ENCODE peak calls at places on chromosomes 7 and 10, in four cellular contexts. O is IMR-90, F is H1, T is mesendoderm. S is an unnamed sample.

GRCh38 chr7:55073051-55073511 is 54.3 kb downstream of the EGFR start:
- DNase-seq in O (peak; percentile 81), F (no peak), T (no peak), S (no peak)

GRCh38 chr10:15588635-15589081 is 131.1 kb downstream of the ITGA8 start:
- DNase-seq in O (no peak), F (no peak), T (peak; percentile 1), S (no peak)

GRCh38 chr10:131205556-131205955 is 106.0 kb downstream of the TCERG1L start:
- DNase-seq in T (no peak), O (no peak), F (no peak), S (peak; percentile 4)

GRCh38 chr7:14698239-14698638 is 204.3 kb downstream of the DGKB start:
- DNase-seq in O (no peak), F (no peak), T (no peak), S (no peak)

GRCh38 chr10:34650156-34650555 is 164.9 kb downstream of the PARD3 start:
- DNase-seq in T (no peak), F (no peak), O (no peak), S (no peak)

GRCh38 chr7:37385787-37386186 is 62.9 kb downstream of the ELMO1 start:
- DNase-seq in T (no peak), O (no peak), F (no peak), S (no peak)

GRCh38 chr10:29757551-29758297 is 123.0 kb upstream of the SVIL start:
- DNase-seq in T (no peak), F (no peak), O (peak; percentile 68), S (no peak)

GRCh38 chr10:122558452-122558851 is 2.1 kb upstream of the DMBT1 start:
- DNase-seq in O (no peak), T (no peak), F (no peak), S (no peak)

GRCh38 chr7:5422324-5423271 is 1.0 kb downstream of the TNRC18 start:
- DNase-seq in T (peak; percentile 64), O (peak; percentile 24), F (no peak), S (no peak)

GRCh38 chr10:88583584-88583957 is 453 bp upstream of the RNLS start:
- DNase-seq in T (no peak), O (no peak), F (no peak), S (no peak)

GRCh38 chr7:25578991-25579687 is 350.9 kb upstream of the NPVF start:
- DNase-seq in O (no peak), F (no peak), T (peak; percentile 91), S (no peak)

GRCh38 chr7:152925412-152926147 is 166.0 kb downstream of the ACTR3B start:
- DNase-seq in T (peak; percentile 74), F (no peak), O (no peak), S (peak; percentile 69)

GRCh38 chr10:70233939-70234300 is 691 bp upstream of the PPA1 start:
- DNase-seq in T (no peak), O (no peak), F (no peak), S (no peak)

GRCh38 chr10:102342462-102342861 is 53.0 kb upstream of the NFKB2 start:
- DNase-seq in O (peak; percentile 4), F (peak; percentile 33), T (peak; percentile 48), S (peak; percentile 63)

GRCh38 chr7:158237672-158238335 is 349.8 kb downstream of the PTPRN2 start:
- DNase-seq in O (no peak), F (no peak), T (no peak), S (no peak)

GRCh38 chr7:123191132-123191531 is 8.6 kb downstream of the SLC13A1 start:
- DNase-seq in T (no peak), F (no peak), O (no peak), S (no peak)

GRCh38 chr7:98168181-98168903 is 42.9 kb upstream of the BHLHA15 start:
- DNase-seq in T (peak; percentile 84), O (peak; percentile 66), F (peak; percentile 39), S (peak; percentile 75)

GRCh38 chr7:18503068-18503859 is 7.7 kb downstream of the HDAC9 start:
- DNase-seq in O (no peak), T (no peak), F (no peak), S (no peak)

GRCh38 chr10:129364949-129365348 is 102.1 kb upstream of the MGMT start:
- DNase-seq in O (no peak), T (no peak), F (no peak), S (no peak)

GRCh38 chr10:49327036-49327813 is 28.3 kb downstream of the C10orf71 start:
- DNase-seq in T (peak; percentile 13), O (no peak), F (no peak), S (no peak)

DNA sequence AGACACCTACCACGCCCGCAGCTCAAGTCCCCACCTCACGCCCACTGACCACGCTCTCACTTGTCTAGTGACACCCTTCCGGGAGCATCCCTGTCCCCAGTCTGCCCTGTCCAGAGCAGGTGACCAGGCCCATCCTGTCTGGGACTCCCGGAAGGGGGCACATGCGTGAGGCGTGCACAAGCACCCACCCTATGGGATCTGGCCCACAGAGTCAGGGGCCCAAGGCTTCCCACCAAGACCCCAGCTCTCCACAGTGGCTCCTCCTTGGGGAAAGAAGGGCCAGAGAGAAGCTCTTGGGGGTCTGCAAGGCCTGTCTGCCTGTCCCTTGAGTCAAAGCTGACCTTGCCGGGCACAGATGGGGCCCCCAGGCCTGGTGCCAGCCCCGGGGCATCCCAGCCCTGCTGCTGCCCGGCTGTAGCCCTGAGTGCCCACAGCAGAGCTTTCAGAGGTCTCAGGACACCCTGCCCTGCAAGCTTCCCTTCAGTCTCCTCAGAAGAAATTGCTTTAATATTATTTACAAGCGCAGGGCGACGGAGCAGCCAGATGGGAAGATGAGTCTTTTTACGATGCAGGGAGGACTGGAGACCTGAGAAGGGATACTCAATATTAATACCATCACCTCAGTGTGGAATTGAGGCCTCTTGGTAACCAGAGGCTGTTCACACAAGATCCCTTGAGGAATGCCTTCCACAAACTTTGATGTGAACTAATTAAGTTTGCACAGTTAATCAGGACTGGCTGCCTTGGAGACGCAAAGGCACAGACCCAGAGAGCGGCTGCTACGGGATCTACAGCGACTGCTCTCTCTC is 195.1 kb downstream of the ELFN1 start:
- DNase-seq in T (no peak), O (no peak), F (no peak), S (no peak)
- H3K23ac ChIP-seq in T (no peak overlapping the region), O (no peak overlapping the region), F (no peak overlapping the region), S (no peak overlapping the region)

GRCh38 chr7:45257284-45257683 is 99.7 kb downstream of the RAMP3 start:
- DNase-seq in T (no peak), F (no peak), O (no peak), S (no peak)
- H4K5ac ChIP-seq in T (no peak overlapping the region), F (no peak overlapping the region), O (no peak overlapping the region), S (no peak overlapping the region)

GRCh38 chr10:14050598-14050997 is 280.1 kb downstream of the FRMD4A start:
- DNase-seq in O (no peak), T (no peak), F (no peak), S (no peak)

GRCh38 chr10:14048930-14049613 is 281.7 kb downstream of the FRMD4A start:
- DNase-seq in T (no peak), O (no peak), F (no peak), S (no peak)

GRCh38 chr10:14052926-14053325 is 277.8 kb downstream of the FRMD4A start:
- DNase-seq in F (no peak), T (no peak), O (no peak), S (no peak)

GRCh38 chr10:14047431-14047830 is 283.3 kb downstream of the FRMD4A start:
- DNase-seq in O (no peak), T (no peak), F (no peak), S (no peak)
- H3K4me2 ChIP-seq in O (no peak overlapping the region), T (no peak overlapping the region), F (no peak overlapping the region), S (no peak overlapping the region)

GRCh38 chr7:131587315-131587923 is 31.0 kb upstream of the PODXL start:
- DNase-seq in F (no peak), O (no peak), T (no peak), S (no peak)
- H3K23ac ChIP-seq in F (peak overlapping the region; percentile 86), O (peak overlapping the region; percentile 49), T (peak overlapping the region; percentile 32), S (no peak overlapping the region)

GRCh38 chr7:87567052-87567451 is 33.6 kb downstream of the ABCB1 start:
- DNase-seq in T (no peak), O (no peak), F (no peak), S (no peak)

GRCh38 chr7:87565877-87566276 is 34.8 kb downstream of the ABCB1 start:
- DNase-seq in F (no peak), T (no peak), O (no peak), S (no peak)

GRCh38 chr7:87566311-87566710 is 34.4 kb downstream of the ABCB1 start:
- DNase-seq in T (no peak), O (no peak), F (no peak), S (no peak)

GRCh38 chr7:87561702-87562101 is 39.0 kb downstream of the ABCB1 start:
- DNase-seq in O (no peak), T (no peak), F (no peak), S (no peak)

GRCh38 chr7:87564290-87564963 is 36.3 kb downstream of the ABCB1 start:
- DNase-seq in O (no peak), T (peak; percentile 75), F (peak; percentile 15), S (peak; percentile 75)
- H4K5ac ChIP-seq in O (no peak overlapping the region), T (no peak overlapping the region), F (no peak overlapping the region), S (no peak overlapping the region)

S was measured in H9.